ENCODE peak calls at places on chromosome 7, in five cellular contexts. X is posterior vena cava, G is left lung, S is cardiac muscle cell, A is GOT3. R is an unnamed sample.

GRCh38 chr7:7595451-7595850 is 28.8 kb downstream of the MIOS start:
- DNase-seq in S (peak), A (no peak), G (no peak), X (no peak), R (no peak)

GRCh38 chr7:51606601-51607154 is 290.1 kb upstream of the COBL start:
- DNase-seq in G (no peak), A (no peak), S (no peak), X (no peak), R (no peak)

GRCh38 chr7:145398758-145399157 is 562.9 kb upstream of the TPK1 start:
- DNase-seq in A (no peak), X (no peak), S (no peak), G (no peak), R (no peak)

GRCh38 chr7:54897891-54898290 is 120.9 kb upstream of the EGFR start:
- DNase-seq in G (no peak), S (no peak), A (no peak), X (no peak), R (no peak)

GRCh38 chr7:39099146-39099545 is 121.4 kb downstream of the POU6F2 start:
- DNase-seq in X (no peak), A (no peak), S (no peak), G (no peak), R (no peak)

GRCh38 chr7:18016547-18017444 is 10.8 kb downstream of the PRPS1L1 start:
- DNase-seq in S (no peak), A (no peak), G (no peak), X (no peak), R (no peak)

GRCh38 chr7:2924866-2925840 is 81.0 kb upstream of the GNA12 start:
- DNase-seq in X (peak), A (no peak), S (no peak), G (peak), R (peak)

GRCh38 chr7:105304040-105304895 is 84.5 kb downstream of the SRPK2 start:
- DNase-seq in A (no peak), G (no peak), X (no peak), S (no peak), R (no peak)

GRCh38 chr7:25384820-25385560 is 156.7 kb upstream of the NPVF start:
- DNase-seq in X (no peak), G (no peak), A (no peak), S (no peak), R (no peak)

GRCh38 chr7:118280319-118281012 is 56.0 kb downstream of the ANKRD7 start:
- DNase-seq in X (no peak), S (no peak), A (no peak), G (no peak), R (no peak)

GRCh38 chr7:99340659-99341058 is 15.0 kb downstream of the ARPC1A start:
- DNase-seq in X (no peak), S (no peak), G (no peak), A (no peak), R (no peak)

GRCh38 chr7:30752979-30753378 is 1.0 kb downstream of the INMT start:
- DNase-seq in X (peak), G (no peak), A (no peak), S (no peak), R (peak)